ENCODE peak calls at places on chromosome 18, in eight cellular contexts. F, U, O, W, N, P, A and X are unnamed samples.

GRCh38 chr18:54607213-54607934 is 16.3 kb downstream of the DYNAP start:
- DNase-seq in F (peak), U (peak), O (peak), W (no peak), N (peak), P (no peak), A (peak), X (peak)

GRCh38 chr18:13823707-13824395 is at the start of gene MC5R:
- DNase-seq in F (peak), U (no peak), O (peak), W (peak), N (peak), P (peak), A (peak), X (no peak)

GRCh38 chr18:39942702-39943101 is 2012.3 kb upstream of the PIK3C3 start:
- DNase-seq in F (no peak), U (no peak), O (no peak), W (no peak), N (no peak), P (no peak), A (peak), X (no peak)

GRCh38 chr18:57243624-57244179 is 96.8 kb downstream of the BOD1L2 start:
- DNase-seq in F (no peak), U (no peak), O (no peak), W (no peak), N (no peak), P (no peak), A (no peak), X (no peak)

GRCh38 chr18:60413944-60414547 is 41.5 kb upstream of the MC4R start:
- DNase-seq in F (peak), U (no peak), O (peak), W (no peak), N (peak), P (no peak), A (peak), X (peak)

GRCh38 chr18:77007251-77007650 is 125.3 kb downstream of the MBP start:
- DNase-seq in F (no peak), U (no peak), O (no peak), W (no peak), N (no peak), P (peak), A (no peak), X (no peak)

GRCh38 chr18:46916551-46917107 is 678 bp downstream of the PIAS2 start:
- DNase-seq in F (peak), U (peak), O (peak), W (peak), N (peak), P (no peak), A (peak), X (no peak)

GRCh38 chr18:69723434-69723833 is 224.2 kb downstream of the CD226 start:
- DNase-seq in F (no peak), U (no peak), O (no peak), W (no peak), N (no peak), P (no peak), A (no peak), X (no peak)

GRCh38 chr18:31274915-31275314 is 43.0 kb upstream of the DSG1 start:
- DNase-seq in F (peak), U (no peak), O (no peak), W (no peak), N (peak), P (peak), A (no peak), X (no peak)

GRCh38 chr18:59853380-59853779 is 46.4 kb upstream of the PMAIP1 start:
- DNase-seq in F (no peak), U (no peak), O (no peak), W (no peak), N (no peak), P (no peak), A (no peak), X (no peak)

GRCh38 chr18:79637181-79637920 is 42.3 kb upstream of the CTDP1 start:
- DNase-seq in F (no peak), U (no peak), O (no peak), W (no peak), N (no peak), P (no peak), A (no peak), X (no peak)

GRCh38 chr18:3089579-3089978 is 76.6 kb upstream of the LPIN2 start:
- DNase-seq in F (no peak), U (no peak), O (no peak), W (no peak), N (no peak), P (no peak), A (no peak), X (no peak)

GRCh38 chr18:59065684-59066083 is 74.0 kb upstream of the SEC11C start:
- DNase-seq in F (no peak), U (no peak), O (no peak), W (no peak), N (peak), P (no peak), A (no peak), X (no peak)

GRCh38 chr18:6220129-6220528 is 194.6 kb downstream of the L3MBTL4 start:
- DNase-seq in F (no peak), U (no peak), O (no peak), W (no peak), N (no peak), P (no peak), A (no peak), X (no peak)

GRCh38 chr18:59180150-59180845 is 39.7 kb upstream of the GRP start:
- DNase-seq in F (peak), U (no peak), O (no peak), W (no peak), N (no peak), P (no peak), A (peak), X (no peak)

GRCh38 chr18:54163458-54163857 is 61.0 kb downstream of the MBD2 start:
- DNase-seq in F (no peak), U (no peak), O (no peak), W (no peak), N (no peak), P (no peak), A (peak), X (no peak)